ENCODE peak calls at places on chromosomes 3 and 15, in nine cellular contexts. M is neural crest cell, I is A549, A is NCI-H1105 treated with DMSO at 0.1 percent for 48 hours, G is H7, B is upper lobe of right lung, Y is adrenal gland, E is Calu3, Z is hypothalamus. N is an unnamed sample.

GRCh38 chr3:40851836-40852235 is 327.1 kb downstream of the ZNF621 start:
- DNase-seq in M (no peak), I (no peak), A (no peak), G (no peak), B (no peak), Y (no peak), E (no peak), Z (no peak), N (no peak)

GRCh38 chr3:138600341-138600740 is 6.3 kb upstream of the CEP70 start:
- DNase-seq in M (no peak), I (no peak), A (no peak), G (no peak), B (no peak), Y (no peak), E (no peak), Z (no peak), N (no peak)

GRCh38 chr3:134978658-134979057 is 183.6 kb downstream of the EPHB1 start:
- DNase-seq in M (no peak), I (no peak), A (no peak), G (no peak), B (no peak), Y (no peak), E (no peak), Z (no peak), N (no peak)

GRCh38 chr3:194274424-194275085 is 76.6 kb downstream of the CPN2 start:
- DNase-seq in M (no peak), I (no peak), A (no peak), G (no peak), B (peak; percentile 5), Y (peak; percentile 69), E (no peak), Z (no peak), N (no peak)

GRCh38 chr3:189304465-189305341 is 132.9 kb downstream of the TPRG1 start:
- DNase-seq in M (no peak), I (peak; percentile 95), A (peak; percentile 100), G (no peak), B (peak; percentile 67), Y (no peak), E (peak; percentile 76), Z (no peak), N (peak; percentile 30)

GRCh38 chr15:63256433-63256884 is 20.9 kb upstream of the APH1B start:
- DNase-seq in M (no peak), I (peak; percentile 18), A (no peak), G (peak; percentile 61), B (no peak), Y (no peak), E (no peak), Z (no peak), N (no peak)

GRCh38 chr15:76904461-76905012 is 603 bp downstream of the SCAPER start:
- DNase-seq in M (peak; percentile 22), I (peak; percentile 49), A (peak; percentile 45), G (no peak), B (peak; percentile 67), Y (peak; percentile 21), E (peak; percentile 27), Z (peak; percentile 19), N (peak; percentile 76)

GRCh38 chr3:151859905-151860304 is 13.5 kb upstream of the SUCNR1 start:
- DNase-seq in M (no peak), I (peak; percentile 67), A (no peak), G (no peak), B (no peak), Y (no peak), E (no peak), Z (no peak), N (no peak)

GRCh38 chr15:59168536-59168935 is 38.1 kb upstream of the LDHAL6B start:
- DNase-seq in M (no peak), I (no peak), A (no peak), G (no peak), B (peak; percentile 51), Y (peak; percentile 43), E (no peak), Z (no peak), N (no peak)

GRCh38 chr3:94524102-94524922 is 461.5 kb downstream of the NSUN3 start:
- DNase-seq in M (no peak), I (no peak), A (no peak), G (no peak), B (no peak), Y (no peak), E (no peak), Z (no peak), N (no peak)

GRCh38 chr3:41598329-41598728 is 363.6 kb downstream of the ULK4 start:
- DNase-seq in M (no peak), I (no peak), A (no peak), G (no peak), B (no peak), Y (no peak), E (no peak), Z (no peak), N (no peak)

GRCh38 chr3:190305406-190305805 is 16.8 kb downstream of the CLDN1 start:
- DNase-seq in M (no peak), I (no peak), A (no peak), G (no peak), B (no peak), Y (no peak), E (peak; percentile 51), Z (no peak), N (no peak)

GRCh38 chr3:190552969-190553759 is 39.3 kb downstream of the IL1RAP start:
- DNase-seq in M (no peak), I (no peak), A (peak; percentile 38), G (peak; percentile 71), B (no peak), Y (no peak), E (no peak), Z (no peak), N (no peak)

GRCh38 chr15:71136159-71137137 is 21.2 kb downstream of the THSD4 start:
- DNase-seq in M (no peak), I (peak; percentile 84), A (no peak), G (no peak), B (no peak), Y (peak; percentile 28), E (peak; percentile 62), Z (no peak), N (peak; percentile 77)

GRCh38 chr3:178623666-178624255 is 87.5 kb downstream of the KCNMB2 start:
- DNase-seq in M (no peak), I (no peak), A (no peak), G (peak; percentile 14), B (no peak), Y (no peak), E (no peak), Z (no peak), N (no peak)

N was measured in SJCRH30.